ENCODE peak calls at places on chromosomes 7 and 10, in eight cellular contexts. W, R, Y, H, X, D, M and S are unnamed samples.

GRCh38 chr10:113273151-113273876 is 279.5 kb upstream of the HABP2 start:
- DNase-seq in R (peak), Y (no peak), W (peak), M (no peak), X (no peak), D (peak), H (peak), S (no peak)

GRCh38 chr7:139730746-139731612 is 46.8 kb downstream of the HIPK2 start:
- DNase-seq in X (no peak), W (no peak), M (peak), Y (no peak), H (no peak), D (peak), R (peak), S (no peak)

GRCh38 chr7:137975223-137975622 is 26.7 kb downstream of the CREB3L2 start:
- DNase-seq in R (peak), D (no peak), Y (no peak), W (peak), H (no peak), M (peak), X (no peak), S (no peak)

GRCh38 chr7:30548762-30549344 is 44.2 kb upstream of the GGCT start:
- DNase-seq in D (peak), H (peak), M (peak), R (peak), W (peak), X (no peak), Y (peak), S (no peak)

GRCh38 chr10:96673318-96674099 is 46.8 kb downstream of the PIK3AP1 start:
- DNase-seq in H (no peak), M (peak), X (no peak), R (peak), Y (peak), D (peak), W (no peak), S (no peak)

GRCh38 chr7:44431091-44431608 is 59.3 kb downstream of the NUDCD3 start:
- DNase-seq in W (no peak), H (peak), X (no peak), Y (no peak), D (no peak), M (peak), R (no peak), S (no peak)

GRCh38 chr7:100545636-100546128 is 6.7 kb downstream of the AGFG2 start:
- DNase-seq in R (peak), Y (peak), X (no peak), W (no peak), M (peak), H (no peak), D (no peak), S (no peak)

GRCh38 chr7:27435461-27435860 is 192.9 kb downstream of the EVX1 start:
- DNase-seq in R (peak), W (no peak), H (no peak), M (peak), Y (no peak), D (no peak), X (no peak), S (no peak)

GRCh38 chr7:85090138-85090537 is 96.7 kb downstream of the SEMA3D start:
- DNase-seq in W (no peak), M (no peak), Y (no peak), H (no peak), R (peak), X (no peak), D (no peak), S (no peak)

GRCh38 chr7:139916717-139917395 is 87.8 kb downstream of the TBXAS1 start:
- DNase-seq in Y (no peak), R (no peak), X (no peak), D (no peak), H (no peak), W (no peak), M (no peak), S (no peak)

GRCh38 chr7:106279425-106280182 is 5.2 kb downstream of the NAMPT start:
- DNase-seq in Y (no peak), X (no peak), W (no peak), H (no peak), D (no peak), R (peak), M (no peak), S (no peak)

GRCh38 chr10:103643381-103643780 is 149.9 kb downstream of the NEURL1 start:
- DNase-seq in D (no peak), Y (no peak), W (no peak), M (peak), R (no peak), H (no peak), X (no peak), S (no peak)

GRCh38 chr7:74587435-74588126 is 69.9 kb upstream of the GTF2I start:
- DNase-seq in M (peak), H (peak), D (peak), R (peak), Y (peak), X (peak), W (peak), S (peak)

GRCh38 chr7:134246347-134246746 is 70.4 kb downstream of the SLC35B4 start:
- DNase-seq in R (no peak), W (no peak), X (no peak), D (no peak), H (no peak), Y (no peak), M (no peak), S (no peak)

GRCh38 chr7:40470111-40470736 is 335.4 kb downstream of the SUGCT start:
- DNase-seq in R (no peak), M (peak), D (peak), H (no peak), X (no peak), Y (no peak), W (no peak), S (no peak)

GRCh38 chr7:129882531-129882930 is 70.2 kb downstream of the UBE2H start:
- DNase-seq in R (no peak), M (peak), D (no peak), W (no peak), X (no peak), H (no peak), Y (no peak), S (no peak)

GRCh38 chr7:116443101-116443523 is 56.4 kb upstream of the CAV2 start:
- DNase-seq in D (no peak), R (peak), M (peak), H (no peak), Y (peak), X (no peak), W (no peak), S (no peak)

GRCh38 chr10:8556321-8556720 is 501.8 kb downstream of the GATA3 start:
- DNase-seq in M (no peak), X (no peak), R (no peak), Y (no peak), D (no peak), H (no peak), W (no peak), S (no peak)

GRCh38 chr7:22110881-22111280 is 165.2 kb upstream of the CDCA7L start:
- DNase-seq in X (no peak), M (no peak), D (no peak), Y (no peak), H (no peak), R (no peak), W (no peak), S (no peak)

GRCh38 chr7:22110227-22110839 is 164.6 kb upstream of the CDCA7L start:
- DNase-seq in D (no peak), M (peak), R (peak), W (peak), H (peak), Y (peak), X (no peak), S (no peak)

GRCh38 chr7:22108151-22108845 is 162.6 kb upstream of the CDCA7L start:
- DNase-seq in M (no peak), H (no peak), X (no peak), Y (no peak), R (no peak), D (no peak), W (no peak), S (no peak)

GRCh38 chr7:22111661-22112060 is 166.0 kb upstream of the CDCA7L start:
- DNase-seq in M (no peak), Y (no peak), D (no peak), H (no peak), X (no peak), W (no peak), R (no peak), S (no peak)

DNA sequence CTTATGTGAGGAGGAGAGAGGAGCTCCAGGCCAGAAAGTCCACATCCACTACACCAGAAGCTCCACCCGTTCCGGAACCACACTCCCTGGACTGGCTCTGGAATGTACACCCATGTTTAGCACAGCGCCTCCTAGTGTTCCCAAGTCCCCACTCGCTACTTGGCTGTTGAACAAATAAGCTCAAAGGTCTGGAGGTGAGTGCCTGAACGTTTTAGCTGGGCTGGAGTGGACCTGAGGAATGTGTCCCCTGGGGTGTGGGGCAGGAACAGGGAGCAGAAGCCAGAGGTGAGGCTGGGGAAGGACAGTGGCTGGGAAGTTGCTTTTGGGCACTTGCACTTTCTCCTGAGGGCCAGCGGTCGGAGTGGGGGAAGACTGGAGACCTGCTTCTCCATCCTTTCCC is 164.1 kb upstream of the CDCA7L start:
- DNase-seq in D (no peak), H (peak), R (peak), M (peak), X (no peak), W (no peak), Y (no peak), S (no peak)
- TF ChIP-seq CTCF in D (no peak), H (no peak), R (peak), M (peak), X (no peak), W (no peak), Y (no peak), S (no peak)

DNA sequence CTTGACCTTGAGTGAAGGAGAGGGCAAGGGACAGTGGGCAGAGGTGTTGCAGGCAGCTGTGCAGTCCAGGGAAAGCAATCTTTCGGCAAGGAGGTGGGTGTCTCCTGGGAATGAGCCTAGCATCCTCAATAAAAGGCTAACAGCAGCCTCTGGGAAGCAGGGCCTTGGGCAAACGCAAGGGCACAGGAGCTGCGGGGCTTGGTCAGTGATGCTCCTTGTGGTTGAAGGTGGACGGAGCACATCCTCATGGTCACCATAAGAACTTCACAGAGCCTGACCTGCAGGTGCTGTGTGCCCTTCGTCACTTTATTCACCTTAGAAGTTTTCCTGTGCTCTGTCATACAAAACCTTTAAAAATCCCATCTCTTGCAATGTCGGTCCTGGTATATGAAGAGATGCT is 30.6 kb downstream of the SH2D4B start:
- DNase-seq in Y (no peak), R (no peak), W (no peak), X (no peak), D (no peak), M (no peak), H (no peak), S (no peak)
- TF ChIP-seq CTCF in Y (no peak), R (no peak), W (no peak), X (no peak), D (no peak), M (no peak), H (no peak), S (no peak)

DNA sequence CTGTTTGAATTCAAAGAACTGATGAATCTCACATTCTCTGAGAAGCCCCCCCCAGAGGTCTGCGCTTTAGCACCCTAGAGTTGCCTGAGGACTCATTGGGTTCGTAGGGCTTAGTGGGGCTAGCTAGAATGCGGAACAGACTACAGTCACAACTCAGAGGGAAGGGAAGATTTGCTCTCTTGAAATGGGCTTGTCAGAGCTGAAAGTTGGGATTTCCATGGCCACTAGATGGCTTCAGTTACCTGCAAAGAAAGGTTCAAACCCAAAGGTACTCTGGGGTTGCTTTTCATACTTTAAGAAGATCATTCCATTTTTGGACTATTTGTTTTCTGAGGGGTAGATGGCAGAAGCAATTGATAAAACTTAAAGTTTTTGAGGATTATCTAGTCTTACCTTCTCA is 205.0 kb downstream of the BBS9 start:
- DNase-seq in R (peak), W (no peak), D (no peak), M (peak), H (peak), Y (no peak), X (no peak), S (no peak)
- TF ChIP-seq CTCF in R (peak), W (no peak), D (no peak), M (peak), H (peak), Y (peak), X (peak), S (no peak)

DNA sequence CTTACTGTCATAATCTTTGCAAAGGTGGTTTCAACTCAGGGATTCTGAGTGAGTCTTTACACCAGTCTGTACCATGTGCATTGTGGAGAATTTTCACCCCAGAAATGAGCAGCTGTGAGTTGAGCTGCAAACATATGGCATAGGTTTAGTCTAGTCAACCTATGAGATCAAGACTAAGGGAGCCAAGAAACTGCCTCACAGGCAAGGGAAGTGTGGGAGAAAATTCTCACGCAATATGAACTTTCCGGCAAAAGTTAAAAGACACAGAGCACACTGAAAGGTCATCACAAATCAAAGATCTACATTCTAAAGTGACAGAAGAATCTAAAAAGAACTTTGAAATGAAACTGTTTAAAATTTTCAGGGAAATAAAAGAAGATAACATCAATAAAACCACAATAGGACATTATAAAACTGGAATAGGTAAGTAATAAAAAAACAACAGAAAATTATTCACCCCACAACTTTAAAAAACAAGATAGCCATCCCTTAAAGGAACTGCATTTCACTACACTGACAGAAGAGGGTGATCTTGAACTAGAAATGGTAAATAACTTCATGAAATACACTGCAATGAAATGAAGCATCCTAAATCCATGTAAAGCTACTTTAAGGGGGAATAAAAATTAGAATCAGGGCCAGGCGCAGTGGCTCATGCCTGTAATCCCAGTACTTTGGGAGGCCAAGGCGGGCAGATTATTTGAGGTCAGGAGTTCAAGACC is 63.5 kb downstream of the LGI1 start:
- DNase-seq in W (no peak), D (no peak), R (peak), H (no peak), Y (peak), M (peak), X (no peak), S (no peak)
- TF ChIP-seq CTCF in W (no peak), D (peak), R (peak), H (peak), Y (peak), M (peak), X (peak), S (peak)